ENCODE peak calls at places on chromosomes 2 and 18, in four cellular contexts. F is Caki2, Z is HS-5, I is cardiac septum. O is an unnamed sample.

GRCh38 chr2:38074047-38074774 is 1.7 kb downstream of the CYP1B1 start:
- DNase-seq in F (no peak), I (no peak), Z (no peak), O (no peak)

GRCh38 chr2:46679761-46680160 is 200.4 kb downstream of the TMEM247 start:
- DNase-seq in I (no peak), Z (no peak), F (no peak), O (no peak)

GRCh38 chr2:9753665-9754531 is 89.4 kb upstream of the TAF1B start:
- DNase-seq in I (no peak), Z (no peak), F (no peak), O (peak; percentile 45)

GRCh38 chr2:237228226-237228625 is 142.5 kb downstream of the COPS8 start:
- DNase-seq in F (no peak), Z (no peak), I (no peak), O (no peak)

GRCh38 chr18:27073404-27073830 is 111.7 kb downstream of the CHST9 start:
- DNase-seq in F (no peak), Z (no peak), I (no peak), O (no peak)

GRCh38 chr2:118122768-118123335 is 34.6 kb downstream of the INSIG2 start:
- DNase-seq in F (peak; percentile 73), Z (no peak), I (no peak), O (no peak)

GRCh38 chr18:50013363-50014138 is 181.4 kb downstream of the MYO5B start:
- DNase-seq in Z (no peak), F (no peak), I (no peak), O (no peak)

GRCh38 chr18:67621025-67621713 is 104.6 kb upstream of the DSEL start:
- DNase-seq in F (peak; percentile 2), I (no peak), Z (no peak), O (no peak)

GRCh38 chr18:38496222-38496810 is 930.7 kb upstream of the CELF4 start:
- DNase-seq in Z (no peak), F (no peak), I (no peak), O (no peak)

GRCh38 chr2:236525416-236525997 is 44.1 kb upstream of the ACKR3 start:
- DNase-seq in F (no peak), Z (no peak), I (no peak), O (no peak)